ENCODE peak calls at places on chromosome 11, in six cellular contexts. P is progenitor cell of endocrine pancreas, L is brain microvascular endothelial cell, O is fibroblast of mammary gland, V is osteocyte, Y is lower leg skin. Z is an unnamed sample.

GRCh38 chr11:108170191-108170590 is 48.8 kb downstream of the ACAT1 start:
- DNase-seq in P (no peak), L (no peak), O (no peak), V (no peak), Y (no peak), Z (no peak)

GRCh38 chr11:33691051-33691864 is 9.4 kb downstream of the C11orf91 start:
- DNase-seq in P (no peak), L (no peak), O (no peak), V (no peak), Y (no peak), Z (no peak)

GRCh38 chr11:48044577-48044976 is 64.2 kb downstream of the PTPRJ start:
- DNase-seq in P (no peak), L (no peak), O (no peak), V (no peak), Y (peak), Z (peak)

GRCh38 chr11:28860898-28861297 is 752.7 kb downstream of the METTL15 start:
- DNase-seq in P (no peak), L (peak), O (peak), V (no peak), Y (no peak), Z (no peak)

GRCh38 chr11:45756384-45757010 is 48.5 kb upstream of the SLC35C1 start:
- DNase-seq in P (no peak), L (no peak), O (no peak), V (no peak), Y (no peak), Z (no peak)

GRCh38 chr11:20112291-20113146 is 47.8 kb downstream of the DBX1 start:
- DNase-seq in P (no peak), L (peak), O (peak), V (no peak), Y (peak), Z (peak)

GRCh38 chr11:134253189-134253993 is at the start of the genes ACAD8 and THYN1:
- DNase-seq in P (peak), L (peak), O (peak), V (peak), Y (peak), Z (peak)

GRCh38 chr11:43576834-43577521 is 103.6 kb upstream of the HSD17B12 start:
- DNase-seq in P (no peak), L (peak), O (peak), V (peak), Y (no peak), Z (no peak)

GRCh38 chr11:63444181-63444580 is 46.8 kb downstream of the PLAAT5 start:
- DNase-seq in P (no peak), L (no peak), O (no peak), V (no peak), Y (no peak), Z (no peak)

GRCh38 chr11:14306481-14306880 is 52.5 kb downstream of the RRAS2 start:
- DNase-seq in P (no peak), L (no peak), O (no peak), V (no peak), Y (no peak), Z (no peak)
- TF ChIP-seq CTCF in P (no peak), L (peak), O (peak), V (peak), Y (no peak), Z (no peak)

DNA sequence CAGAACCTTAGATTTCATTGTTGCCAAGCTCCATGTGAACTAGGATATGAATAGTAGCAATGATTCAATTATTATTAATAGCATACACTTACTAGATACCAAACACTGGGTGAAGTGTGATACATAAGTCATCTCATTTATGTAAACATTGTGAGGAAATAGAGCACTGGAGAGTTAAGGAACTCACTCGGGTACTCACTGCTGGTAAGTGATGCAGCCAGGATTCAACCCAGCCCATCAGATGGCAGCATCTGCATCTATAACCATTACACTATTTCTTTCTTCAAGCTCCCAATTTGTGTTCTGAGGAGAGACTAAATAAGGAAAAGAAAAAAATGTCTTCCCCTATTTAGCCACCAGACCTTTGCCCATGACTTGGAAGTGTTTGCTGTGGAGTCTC is 10.2 kb upstream of the ALG8 start:
- DNase-seq in P (no peak), L (peak), O (peak), V (no peak), Y (no peak), Z (no peak)
- TF ChIP-seq CTCF in P (no peak), L (peak), O (peak), V (peak), Y (no peak), Z (no peak)

GRCh38 chr11:102810943-102811528 is 13.1 kb upstream of the MMP1 start:
- DNase-seq in P (no peak), L (peak), O (peak), V (no peak), Y (no peak), Z (no peak)
- TF ChIP-seq CTCF in P (peak), L (peak), O (peak), V (peak), Y (no peak), Z (peak)

DNA sequence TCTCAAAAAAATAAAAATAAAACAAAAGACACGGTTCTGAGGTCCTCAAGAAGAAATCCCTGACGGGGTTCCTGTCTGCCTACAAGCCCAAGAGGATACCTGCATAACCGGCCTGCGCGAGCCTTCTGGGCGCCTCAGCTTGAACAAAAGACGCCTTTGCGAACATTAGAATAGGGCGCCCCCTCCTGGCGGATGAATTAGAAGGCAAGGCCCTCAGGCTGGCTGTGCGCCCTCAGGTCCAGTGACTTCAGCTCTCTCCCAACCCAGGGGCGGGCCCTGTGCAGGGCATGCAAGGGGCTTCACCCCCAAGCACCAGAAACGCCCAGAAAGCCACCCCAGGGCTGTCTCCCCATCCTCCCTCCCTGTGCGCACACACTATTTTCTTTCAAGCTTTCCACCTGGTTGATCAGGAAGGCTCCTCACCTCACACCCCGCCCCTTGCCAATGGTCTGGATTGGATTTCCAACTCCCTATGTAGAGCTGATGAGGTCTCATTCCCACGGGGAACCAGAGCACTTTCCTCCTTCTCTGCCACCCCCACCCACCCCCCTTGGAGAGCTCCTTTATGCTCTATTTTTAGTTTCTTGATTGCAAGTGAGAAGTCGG is 273.3 kb downstream of the BUD13 start:
- DNase-seq in P (peak), L (peak), O (peak), V (no peak), Y (peak), Z (no peak)
- TF ChIP-seq CTCF in P (peak), L (peak), O (peak), V (peak), Y (no peak), Z (peak)

GRCh38 chr11:120912915-120913314 is 111.0 kb upstream of the TBCEL start:
- DNase-seq in P (no peak), L (no peak), O (no peak), V (no peak), Y (no peak), Z (no peak)

GRCh38 chr11:120909676-120910215 is 114.2 kb upstream of the TBCEL start:
- DNase-seq in P (no peak), L (no peak), O (no peak), V (no peak), Y (no peak), Z (no peak)

GRCh38 chr11:120914021-120914420 is 109.9 kb upstream of the TBCEL start:
- DNase-seq in P (no peak), L (no peak), O (no peak), V (no peak), Y (no peak), Z (no peak)

GRCh38 chr11:120911943-120912342 is 112.0 kb upstream of the TBCEL start:
- DNase-seq in P (no peak), L (no peak), O (no peak), V (no peak), Y (no peak), Z (no peak)

GRCh38 chr11:120912504-120912903 is 111.4 kb upstream of the TBCEL start:
- DNase-seq in P (no peak), L (peak), O (peak), V (no peak), Y (no peak), Z (no peak)
- TF ChIP-seq CTCF in P (peak), L (peak), O (peak), V (peak), Y (no peak), Z (peak)

GRCh38 chr11:110468095-110468494 is 38.3 kb downstream of the FDX1 start:
- DNase-seq in P (no peak), L (no peak), O (no peak), V (no peak), Y (no peak), Z (no peak)

GRCh38 chr11:110469101-110469500 is 39.4 kb downstream of the FDX1 start:
- DNase-seq in P (no peak), L (no peak), O (no peak), V (no peak), Y (no peak), Z (no peak)

GRCh38 chr11:110470716-110471115 is 41.0 kb downstream of the FDX1 start:
- DNase-seq in P (no peak), L (no peak), O (peak), V (no peak), Y (no peak), Z (no peak)

GRCh38 chr11:110471315-110471714 is 41.6 kb downstream of the FDX1 start:
- DNase-seq in P (no peak), L (no peak), O (peak), V (no peak), Y (no peak), Z (no peak)

GRCh38 chr11:110467556-110467955 is 37.8 kb downstream of the FDX1 start:
- DNase-seq in P (no peak), L (no peak), O (no peak), V (no peak), Y (no peak), Z (no peak)
- TF ChIP-seq CTCF in P (no peak), L (no peak), O (no peak), V (no peak), Y (no peak), Z (no peak)

GRCh38 chr11:72260574-72260973 is 16.6 kb upstream of the PHOX2A start:
- DNase-seq in P (no peak), L (no peak), O (no peak), V (no peak), Y (no peak), Z (no peak)
- TF ChIP-seq CTCF in P (no peak), L (no peak), O (no peak), V (no peak), Y (no peak), Z (no peak)

GRCh38 chr11:73997120-73997772 is 11.6 kb downstream of the UCP3 start:
- DNase-seq in P (no peak), L (no peak), O (no peak), V (no peak), Y (no peak), Z (peak)
- TF ChIP-seq CTCF in P (no peak), L (no peak), O (no peak), V (no peak), Y (no peak), Z (no peak)

GRCh38 chr11:119044708-119045107 is 12.3 kb downstream of the HYOU1 start:
- DNase-seq in P (no peak), L (no peak), O (no peak), V (no peak), Y (no peak), Z (peak)
- TF ChIP-seq CTCF in P (peak), L (peak), O (no peak), V (no peak), Y (no peak), Z (no peak)